ENCODE peak calls at places on chromosomes 13 and 19, in eight cellular contexts. L is natural killer cell; Z is H4; T is psoas muscle; M is transverse colon; C is cardiac muscle cell; Q is GM03348; H is CD8-positive, alpha-beta memory T cell. F is an unnamed sample.

GRCh38 chr13:90538063-90538462 is 809.4 kb upstream of the MIR17HG start:
- DNase-seq in Q (no peak), C (no peak), H (no peak), T (no peak), Z (no peak), M (no peak), L (no peak), F (no peak)

GRCh38 chr19:35883920-35884319 is 15.5 kb downstream of the APLP1 start:
- DNase-seq in Z (no peak), C (no peak), Q (no peak), M (no peak), L (no peak), H (no peak), T (no peak), F (no peak)

GRCh38 chr19:9885077-9885552 is 50.0 kb downstream of the PIN1 start:
- DNase-seq in C (peak; percentile 74), L (no peak), T (peak; percentile 73), M (no peak), H (no peak), Z (no peak), Q (peak; percentile 84), F (peak; percentile 31)

GRCh38 chr13:47480121-47480520 is 521.0 kb downstream of the SUCLA2 start:
- DNase-seq in H (no peak), T (no peak), Z (peak; percentile 6), C (peak; percentile 67), Q (peak; percentile 69), L (no peak), M (no peak), F (no peak)

GRCh38 chr13:108963846-108964600 is 334.6 kb downstream of the MYO16 start:
- DNase-seq in M (no peak), L (no peak), T (no peak), Q (peak; percentile 53), H (no peak), C (peak; percentile 23), Z (no peak), F (no peak)

GRCh38 chr13:39038569-39038898 is 278 bp downstream of the NHLRC3 start:
- DNase-seq in H (peak; percentile 38), C (no peak), L (peak; percentile 52), M (peak; percentile 35), Q (peak; percentile 39), Z (no peak), T (no peak), F (peak; percentile 39)

GRCh38 chr13:23159205-23159586 is 21.6 kb upstream of the SGCG start:
- DNase-seq in Z (no peak), C (peak; percentile 53), T (peak; percentile 65), M (no peak), Q (peak; percentile 81), H (no peak), L (no peak), F (peak; percentile 43)

GRCh38 chr13:111353508-111353907 is 33.1 kb downstream of the TEX29 start:
- DNase-seq in T (no peak), M (no peak), L (no peak), Z (no peak), Q (no peak), H (no peak), C (no peak), F (no peak)

GRCh38 chr13:78137404-78138142 is 218.9 kb upstream of the EDNRB start:
- DNase-seq in L (no peak), C (peak; percentile 74), M (no peak), Q (peak; percentile 74), Z (peak; percentile 47), H (no peak), T (no peak), F (peak; percentile 88)

GRCh38 chr19:53328967-53329366 is 4.6 kb upstream of the ZNF845 start:
- DNase-seq in C (peak; percentile 41), T (peak; percentile 83), L (no peak), H (no peak), Z (no peak), M (peak; percentile 17), Q (no peak), F (no peak)

GRCh38 chr13:93361703-93362102 is 135.1 kb downstream of the GPC6 start:
- DNase-seq in H (no peak), Q (no peak), T (no peak), L (no peak), Z (no peak), M (no peak), C (no peak), F (no peak)

GRCh38 chr13:26257049-26257448 is 3.1 kb downstream of the CDK8 start:
- DNase-seq in H (no peak), T (no peak), M (no peak), L (no peak), Q (no peak), Z (no peak), C (no peak), F (no peak)

GRCh38 chr19:48258350-48258749 is 2.6 kb upstream of the CARD8 start:
- DNase-seq in T (no peak), L (peak; percentile 31), C (no peak), M (no peak), Z (no peak), H (peak; percentile 18), Q (no peak), F (no peak)